ENCODE peak calls at places on chromosomes 1 and 21, in seven cellular contexts. C, H, P, I, T, U and W are unnamed samples.

GRCh38 chr21:40842197-40842552 is 4.8 kb downstream of the DSCAM start:
- DNase-seq in I (no peak), C (no peak), P (no peak), U (no peak), H (no peak), T (no peak), W (no peak)

GRCh38 chr1:246608616-246609376 is 42.5 kb downstream of the CNST start:
- DNase-seq in I (peak), H (no peak), U (no peak), C (no peak), P (peak), T (peak), W (no peak)

GRCh38 chr1:91924146-91924545 is 25.1 kb upstream of the BRDT start:
- DNase-seq in H (no peak), C (no peak), P (no peak), U (no peak), T (no peak), I (no peak), W (no peak)

GRCh38 chr1:25747046-25747705 is 52.8 kb upstream of the SELENON start:
- DNase-seq in P (no peak), C (peak), H (no peak), T (no peak), U (no peak), I (no peak), W (no peak)

GRCh38 chr1:24222778-24223177 is 35.7 kb upstream of the IFNLR1 start:
- DNase-seq in U (no peak), T (no peak), P (no peak), C (no peak), H (no peak), I (no peak), W (no peak)

GRCh38 chr1:13593511-13594131 is 10.0 kb downstream of the PDPN start:
- DNase-seq in T (no peak), H (no peak), P (no peak), U (no peak), I (no peak), C (no peak), W (no peak)

GRCh38 chr1:192061556-192061955 is 96.7 kb upstream of the RGS18 start:
- DNase-seq in I (no peak), H (no peak), C (no peak), T (no peak), P (no peak), U (no peak), W (no peak)

GRCh38 chr1:28594661-28595411 is 2.8 kb downstream of the RAB42 start:
- DNase-seq in P (no peak), H (peak), U (no peak), I (no peak), T (no peak), C (peak), W (no peak)

GRCh38 chr21:35256468-35256988 is 207.4 kb upstream of the RUNX1 start:
- DNase-seq in U (peak), C (no peak), P (peak), H (peak), I (no peak), T (peak), W (peak)

GRCh38 chr1:67700692-67701410 is 15.8 kb downstream of the GADD45A start:
- DNase-seq in C (no peak), P (peak), I (no peak), H (no peak), T (no peak), U (no peak), W (no peak)

GRCh38 chr1:219066631-219067349 is 106.9 kb upstream of the LYPLAL1 start:
- DNase-seq in H (no peak), T (no peak), I (no peak), C (no peak), P (peak), U (peak), W (no peak)

GRCh38 chr1:20329793-20330542 is 39.3 kb downstream of the VWA5B1 start:
- DNase-seq in I (no peak), T (no peak), H (no peak), U (no peak), C (no peak), P (peak), W (no peak)

GRCh38 chr1:11417162-11417561 is 61.8 kb upstream of the DISP3 start:
- DNase-seq in H (no peak), P (no peak), I (no peak), C (no peak), T (no peak), U (no peak), W (no peak)

GRCh38 chr1:26972390-26972789 is 12.1 kb upstream of the KDF1 start:
- DNase-seq in C (no peak), P (no peak), I (no peak), U (no peak), T (no peak), H (no peak), W (no peak)

GRCh38 chr21:34670962-34671348 is 2.2 kb downstream of the CLIC6 start:
- DNase-seq in T (no peak), U (no peak), I (no peak), C (no peak), H (no peak), P (no peak), W (no peak)

GRCh38 chr1:16618719-16619118 is 5.4 kb upstream of the NBPF1 start:
- DNase-seq in P (no peak), U (no peak), H (peak), T (peak), I (no peak), C (no peak), W (no peak)

GRCh38 chr1:6783956-6784559 is 1.2 kb upstream of the CAMTA1 start:
- DNase-seq in P (no peak), I (no peak), U (no peak), T (no peak), C (no peak), H (no peak), W (no peak)

GRCh38 chr1:20484526-20485462 is 1.2 kb downstream of the CAMK2N1 start:
- DNase-seq in T (no peak), U (peak), P (no peak), H (peak), C (no peak), I (no peak), W (no peak)

GRCh38 chr1:56516539-56517252 is 62.7 kb downstream of the PLPP3 start:
- DNase-seq in I (peak), U (no peak), H (no peak), T (no peak), P (peak), C (no peak), W (no peak)

GRCh38 chr1:213987422-213987875 is 324 bp upstream of the PROX1 start:
- DNase-seq in P (no peak), H (no peak), I (no peak), U (peak), T (no peak), C (no peak), W (no peak)

GRCh38 chr1:233638513-233638912 is 24.6 kb downstream of the KCNK1 start:
- DNase-seq in H (no peak), T (no peak), C (no peak), P (no peak), U (no peak), I (no peak), W (peak)

GRCh38 chr1:167905671-167906070 is 8.3 kb downstream of the ADCY10 start:
- DNase-seq in H (no peak), C (no peak), U (no peak), P (no peak), T (no peak), I (no peak), W (no peak)

GRCh38 chr1:200273305-200273704 is 136.5 kb downstream of the ZNF281 start:
- DNase-seq in H (no peak), C (no peak), P (no peak), U (no peak), T (no peak), I (no peak), W (no peak)

GRCh38 chr1:183126528-183126927 is 59.5 kb upstream of the LAMC2 start:
- DNase-seq in U (no peak), I (no peak), T (no peak), P (no peak), C (no peak), H (no peak), W (no peak)

GRCh38 chr1:212237651-212238050 is 47.6 kb upstream of the PPP2R5A start:
- DNase-seq in U (no peak), H (no peak), P (peak), I (peak), T (no peak), C (no peak), W (no peak)

GRCh38 chr1:203563291-203563690 is 63.3 kb upstream of the ATP2B4 start:
- DNase-seq in U (no peak), I (no peak), P (no peak), T (no peak), H (no peak), C (no peak), W (no peak)